ENCODE peak calls at places on chromosomes 6 and 20, in six cellular contexts. Q is GM23338, C is HCT116, I is HepG2, M is A673, B is GM23248. Y is an unnamed sample.

GRCh38 chr6:75403563-75403962 is 90.0 kb downstream of the FILIP1 start:
- DNase-seq in M (no peak), C (no peak), B (no peak), I (no peak), Q (no peak), Y (no peak)

GRCh38 chr6:149492798-149493165 is 8.0 kb upstream of the ZC3H12D start:
- DNase-seq in B (no peak), I (no peak), M (no peak), C (no peak), Q (no peak), Y (no peak)

GRCh38 chr6:110625883-110626282 is 149.5 kb upstream of the SLC22A16 start:
- DNase-seq in B (peak; percentile 44), C (no peak), I (no peak), Q (no peak), M (no peak), Y (peak; percentile 21)

GRCh38 chr20:48453477-48454093 is 374.2 kb downstream of the PREX1 start:
- DNase-seq in I (no peak), Q (no peak), B (no peak), C (no peak), M (no peak), Y (no peak)

GRCh38 chr6:30071081-30071818 is 4.3 kb downstream of the PPP1R11 start:
- DNase-seq in Q (peak; percentile 66), I (no peak), C (no peak), B (peak; percentile 51), M (peak; percentile 31), Y (peak; percentile 40)

GRCh38 chr6:105893741-105894140 is 192.4 kb upstream of the PRDM1 start:
- DNase-seq in M (no peak), I (no peak), B (no peak), Q (no peak), C (no peak), Y (no peak)

GRCh38 chr6:117555882-117556498 is 46.3 kb downstream of the GOPC start:
- DNase-seq in B (peak; percentile 43), M (peak; percentile 45), Q (peak; percentile 40), C (no peak), I (peak; percentile 27), Y (peak; percentile 52)

GRCh38 chr20:45470262-45470931 is 844 bp downstream of the WFDC2 start:
- DNase-seq in C (no peak), M (no peak), Q (peak; percentile 68), I (no peak), B (peak; percentile 54), Y (no peak)

GRCh38 chr6:41598670-41599014 is 39.6 kb upstream of the MDFI start:
- DNase-seq in C (no peak), M (no peak), Q (no peak), I (no peak), B (no peak), Y (no peak)

GRCh38 chr6:52975580-52975979 is 19.5 kb downstream of the GSTA4 start:
- DNase-seq in I (no peak), C (no peak), Q (no peak), M (peak; percentile 38), B (peak; percentile 27), Y (no peak)

GRCh38 chr6:3749390-3749978 is 2.0 kb downstream of the PXDC1 start:
- DNase-seq in M (no peak), Q (peak; percentile 41), I (no peak), B (no peak), C (no peak), Y (no peak)

GRCh38 chr6:89117285-89118108 is at the start of gene SRSF12:
- DNase-seq in C (no peak), B (peak; percentile 69), Q (peak; percentile 76), I (no peak), M (peak; percentile 63), Y (peak; percentile 57)

GRCh38 chr20:48928832-48929725 is 7.6 kb downstream of the ARFGEF2 start:
- DNase-seq in I (no peak), Q (no peak), M (no peak), B (peak; percentile 76), C (no peak), Y (peak; percentile 78)

GRCh38 chr20:60152792-60153191 is 194.6 kb downstream of the CDH26 start:
- DNase-seq in I (no peak), M (no peak), C (no peak), B (no peak), Q (no peak), Y (no peak)

GRCh38 chr6:79687759-79688158 is 56.6 kb downstream of the SH3BGRL2 start:
- DNase-seq in M (no peak), B (no peak), Q (no peak), C (no peak), I (peak; percentile 13), Y (no peak)

GRCh38 chr6:167410510-167410909 is 85.6 kb downstream of the TTLL2 start:
- DNase-seq in Q (no peak), M (no peak), I (no peak), B (no peak), C (no peak), Y (no peak)

GRCh38 chr6:107550241-107550840 is 60.4 kb downstream of the SOBP start:
- DNase-seq in I (no peak), B (no peak), C (no peak), Q (no peak), M (no peak), Y (no peak)

GRCh38 chr20:815914-816606 is 17.5 kb upstream of the FAM110A start:
- DNase-seq in M (peak; percentile 70), C (peak; percentile 56), B (peak; percentile 61), Q (peak; percentile 91), I (peak; percentile 70), Y (peak; percentile 53)

GRCh38 chr6:106444777-106445507 is 84.4 kb downstream of the CRYBG1 start:
- DNase-seq in C (peak; percentile 45), I (peak; percentile 58), Q (peak; percentile 88), M (peak; percentile 72), B (peak; percentile 77), Y (peak; percentile 61)

GRCh38 chr6:130625825-130626500 is 201.2 kb upstream of the SMLR1 start:
- DNase-seq in M (peak; percentile 86), B (peak; percentile 85), Q (peak; percentile 16), C (peak; percentile 71), I (no peak), Y (peak; percentile 76)

GRCh38 chr6:31900917-31901414 is 920 bp downstream of the ZBTB12 start:
- DNase-seq in B (peak; percentile 26), Q (peak; percentile 64), M (no peak), I (no peak), C (no peak), Y (no peak)

GRCh38 chr6:30007132-30007764 is 53.8 kb upstream of the POLR1H start:
- DNase-seq in Q (peak; percentile 89), I (no peak), C (no peak), B (no peak), M (no peak), Y (no peak)

GRCh38 chr6:135586844-135587243 is 89.3 kb upstream of the AHI1 start:
- DNase-seq in Q (no peak), I (no peak), C (no peak), M (no peak), B (no peak), Y (peak; percentile 95)

GRCh38 chr20:32454164-32455145 is 96.3 kb downstream of the ASXL1 start:
- DNase-seq in B (no peak), Q (no peak), I (no peak), C (no peak), M (no peak), Y (no peak)

GRCh38 chr6:5084787-5085637 is at the start of gene PPP1R3G:
- DNase-seq in Q (peak; percentile 50), M (peak; percentile 58), C (no peak), I (no peak), B (peak; percentile 84), Y (peak; percentile 73)

GRCh38 chr20:10961651-10962288 is 288.0 kb upstream of the JAG1 start:
- DNase-seq in Q (no peak), M (no peak), C (no peak), B (no peak), I (no peak), Y (peak; percentile 13)

GRCh38 chr20:48825551-48825885 is 2.3 kb downstream of the PREX1 start:
- DNase-seq in B (no peak), I (no peak), M (peak; percentile 45), C (no peak), Q (no peak), Y (no peak)

GRCh38 chr6:127117979-127118504 is 429 bp upstream of the RSPO3 start:
- DNase-seq in C (no peak), B (peak; percentile 51), Q (no peak), I (no peak), M (peak; percentile 7), Y (peak; percentile 21)

GRCh38 chr6:127120787-127121636 is 2.5 kb downstream of the RSPO3 start:
- DNase-seq in M (peak; percentile 88), C (peak; percentile 63), B (peak; percentile 91), Q (peak; percentile 87), I (peak; percentile 63), Y (peak; percentile 85)

GRCh38 chr6:127118505-127119360 is at the start of gene RSPO3:
- DNase-seq in Q (peak; percentile 72), I (no peak), C (no peak), B (peak; percentile 71), M (peak; percentile 65), Y (peak; percentile 40)

GRCh38 chr6:127120109-127120786 is 1.8 kb downstream of the RSPO3 start:
- DNase-seq in Q (peak; percentile 49), B (no peak), C (no peak), M (peak; percentile 9), I (no peak), Y (no peak)

GRCh38 chr6:127119361-127120108 is 1.1 kb downstream of the RSPO3 start:
- DNase-seq in C (no peak), Q (peak; percentile 77), B (peak; percentile 69), I (no peak), M (peak; percentile 20), Y (peak; percentile 14)
- TF ChIP-seq EZH2 in C (no peak), Q (peak; percentile 1), B (peak; percentile 24), I (peak; percentile 97), M (peak; percentile 47), Y (peak; percentile 88)

DNA sequence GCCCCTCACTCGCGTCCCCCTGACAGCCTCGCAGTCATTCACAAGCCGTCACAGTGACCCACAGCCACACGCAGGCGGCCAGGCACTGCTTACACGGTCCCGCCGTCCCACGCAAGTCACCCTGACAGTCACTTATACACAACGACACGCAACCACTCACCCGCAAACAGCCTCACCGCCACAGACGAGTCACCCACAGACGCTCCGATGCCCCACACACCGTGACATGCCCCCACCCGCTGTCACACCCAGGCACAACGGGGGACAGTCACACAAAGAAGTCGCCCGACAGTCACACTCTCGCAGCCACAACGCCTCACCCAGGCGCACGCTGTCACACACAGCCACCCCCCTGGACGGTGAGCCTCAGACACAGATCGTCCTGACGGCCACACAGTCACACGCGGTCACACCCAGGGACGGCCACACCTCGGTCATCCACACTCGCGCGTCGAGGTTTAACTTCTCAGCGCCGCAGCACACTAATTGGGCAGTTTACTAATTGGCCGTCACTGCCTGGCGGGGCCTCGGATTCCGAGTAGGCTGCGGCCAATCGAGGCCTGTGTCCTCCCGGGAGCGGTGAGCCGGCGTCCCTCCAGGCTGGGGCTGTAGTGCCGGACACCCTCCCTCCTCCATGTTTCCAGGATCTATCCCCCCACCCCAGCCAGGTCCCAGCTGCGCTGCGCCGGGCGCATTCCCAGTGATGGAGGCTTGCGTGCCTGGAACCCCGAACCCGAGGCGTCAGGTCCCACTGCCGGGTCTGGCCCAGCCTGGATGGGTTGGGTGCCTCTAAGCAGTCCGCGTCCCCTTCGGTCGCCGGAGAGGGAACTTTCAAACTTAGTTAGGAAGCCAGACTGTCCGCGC is 789 bp downstream of the TOX2 start:
- DNase-seq in B (peak; percentile 63), I (no peak), M (no peak), Q (peak; percentile 67), C (no peak), Y (peak; percentile 53)
- TF ChIP-seq EZH2 in B (peak; percentile 10), I (peak; percentile 43), M (no peak), Q (peak; percentile 45), C (no peak), Y (no peak)

GRCh38 chr6:35497571-35498406 is 910 bp upstream of the TEAD3 start:
- DNase-seq in C (no peak), Q (peak; percentile 90), B (peak; percentile 78), M (peak; percentile 51), I (peak; percentile 47), Y (peak; percentile 92)
- TF ChIP-seq EZH2 in C (no peak), Q (no peak), B (no peak), M (no peak), I (no peak), Y (no peak)

GRCh38 chr6:14798594-14798982 is 447.3 kb upstream of the JARID2 start:
- DNase-seq in B (no peak), M (no peak), C (no peak), I (no peak), Q (no peak), Y (no peak)
- TF ChIP-seq EZH2 in B (no peak), M (no peak), C (no peak), I (no peak), Q (no peak), Y (no peak)